ENCODE peak calls at places on chromosomes 12 and 14, in eight cellular contexts. J is Panc1, L is bronchial epithelial cell, Y is cardiac muscle cell, S is breast epithelium, I is aorta, B is mammary epithelial cell, D is GM23338. R is an unnamed sample. For H3K36me3, the result is how much of the 10 kb centered on the place peaks cover.

GRCh38 chr14:71148627-71149026 is 241.4 kb downstream of the PCNX1 start:
- DNase-seq in J (no peak), L (no peak), Y (no peak), S (no peak), I (no peak), B (no peak), D (no peak), R (no peak)

GRCh38 chr12:101925352-101925751 is 48.0 kb downstream of the DRAM1 start:
- DNase-seq in J (no peak), L (peak), Y (peak), S (no peak), I (peak), B (peak), D (no peak), R (peak)

GRCh38 chr12:24850486-24850885 is 98.4 kb downstream of the BCAT1 start:
- DNase-seq in J (no peak), L (no peak), Y (no peak), S (no peak), I (no peak), B (no peak), D (no peak), R (no peak)

GRCh38 chr12:31323466-31324115 is 2.4 kb downstream of the SINHCAF start:
- DNase-seq in J (no peak), L (no peak), Y (peak), S (peak), I (peak), B (peak), D (peak), R (peak)

GRCh38 chr12:86349196-86349595 is 93.0 kb upstream of the MGAT4C start:
- DNase-seq in J (no peak), L (no peak), Y (no peak), S (no peak), I (no peak), B (no peak), D (no peak), R (no peak)

GRCh38 chr14:87111741-87112140 is 881.2 kb downstream of the GALC start:
- DNase-seq in J (no peak), L (no peak), Y (no peak), S (no peak), I (no peak), B (no peak), D (no peak), R (no peak)

GRCh38 chr12:12722351-12723146 is 5.4 kb downstream of the CDKN1B start:
- DNase-seq in J (no peak), L (peak), Y (peak), S (no peak), I (no peak), B (peak), D (no peak), R (no peak)

GRCh38 chr12:55847033-55847432 is 4.3 kb upstream of the MMP19 start:
- DNase-seq in J (no peak), L (peak), Y (peak), S (no peak), I (peak), B (peak), D (no peak), R (peak)

GRCh38 chr14:42736408-42736807 is 1129.7 kb downstream of the LRFN5 start:
- DNase-seq in J (no peak), L (no peak), Y (no peak), S (no peak), I (no peak), B (no peak), D (no peak), R (no peak)

GRCh38 chr12:118164798-118165486 is 29.0 kb downstream of the PEBP1 start:
- DNase-seq in J (no peak), L (peak), Y (peak), S (no peak), I (no peak), B (no peak), D (peak), R (no peak)

GRCh38 chr14:96160030-96160912 is 44.4 kb upstream of the BDKRB2 start:
- DNase-seq in J (no peak), L (no peak), Y (no peak), S (no peak), I (no peak), B (no peak), D (no peak), R (no peak)

GRCh38 chr12:66196806-66197205 is 7.8 kb downstream of the IRAK3 start:
- DNase-seq in J (no peak), L (peak), Y (peak), S (no peak), I (no peak), B (no peak), D (no peak), R (no peak)

GRCh38 chr14:96748371-96748770 is 48.8 kb upstream of the VRK1 start:
- DNase-seq in J (no peak), L (peak), Y (no peak), S (peak), I (no peak), B (no peak), D (no peak), R (no peak)

GRCh38 chr12:108561852-108562347 is 496 bp upstream of the ISCU start:
- DNase-seq in J (no peak), L (no peak), Y (no peak), S (no peak), I (no peak), B (no peak), D (no peak), R (no peak)

GRCh38 chr12:76790564-76791552 is 26.9 kb downstream of the ZDHHC17 start:
- DNase-seq in J (no peak), L (peak), Y (peak), S (no peak), I (no peak), B (no peak), D (peak), R (no peak)

GRCh38 chr12:56836800-56837663 is 73.9 kb downstream of the HSD17B6 start:
- DNase-seq in J (no peak), L (peak), Y (peak), S (no peak), I (no peak), B (peak), D (no peak), R (no peak)

GRCh38 chr12:68367903-68368302 is 35.7 kb upstream of the MDM1 start:
- DNase-seq in J (no peak), L (no peak), Y (peak), S (no peak), I (no peak), B (peak), D (peak), R (no peak)

GRCh38 chr14:99174920-99175319 is 97.1 kb downstream of the BCL11B start:
- DNase-seq in J (no peak), L (no peak), Y (no peak), S (no peak), I (no peak), B (no peak), D (peak), R (no peak)
- H3K36me3 ChIP-seq in J (under half), L (under half), Y (under half), S (under half), I (under half), B (under half), D (under half), R (under half)

GRCh38 chr12:121576851-121577391 is 3.9 kb downstream of the KDM2B start:
- DNase-seq in J (no peak), L (peak), Y (peak), S (no peak), I (peak), B (peak), D (peak), R (no peak)
- H3K4me3 ChIP-seq in J (no peak), L (no peak), Y (no peak), S (no peak), I (no peak), B (no peak), D (peak), R (no peak)

GRCh38 chr14:30440986-30441385 is 118.0 kb upstream of the G2E3 start:
- DNase-seq in J (no peak), L (no peak), Y (no peak), S (no peak), I (no peak), B (no peak), D (no peak), R (no peak)
- H3K36me3 ChIP-seq in J (under half), L (under half), Y (under half), S (under half), I (under half), B (under half), D (under half), R (under half)

GRCh38 chr12:45235087-45236025 is 19.5 kb downstream of the ANO6 start:
- DNase-seq in J (no peak), L (peak), Y (peak), S (peak), I (no peak), B (peak), D (peak), R (peak)

GRCh38 chr12:45234134-45234865 is 18.4 kb downstream of the ANO6 start:
- DNase-seq in J (peak), L (peak), Y (peak), S (no peak), I (no peak), B (peak), D (peak), R (no peak)

GRCh38 chr12:45232771-45233372 is 17.0 kb downstream of the ANO6 start:
- DNase-seq in J (peak), L (peak), Y (peak), S (no peak), I (peak), B (peak), D (peak), R (no peak)

GRCh38 chr12:45231515-45232145 is 15.7 kb downstream of the ANO6 start:
- DNase-seq in J (no peak), L (peak), Y (peak), S (no peak), I (no peak), B (peak), D (no peak), R (no peak)

DNA sequence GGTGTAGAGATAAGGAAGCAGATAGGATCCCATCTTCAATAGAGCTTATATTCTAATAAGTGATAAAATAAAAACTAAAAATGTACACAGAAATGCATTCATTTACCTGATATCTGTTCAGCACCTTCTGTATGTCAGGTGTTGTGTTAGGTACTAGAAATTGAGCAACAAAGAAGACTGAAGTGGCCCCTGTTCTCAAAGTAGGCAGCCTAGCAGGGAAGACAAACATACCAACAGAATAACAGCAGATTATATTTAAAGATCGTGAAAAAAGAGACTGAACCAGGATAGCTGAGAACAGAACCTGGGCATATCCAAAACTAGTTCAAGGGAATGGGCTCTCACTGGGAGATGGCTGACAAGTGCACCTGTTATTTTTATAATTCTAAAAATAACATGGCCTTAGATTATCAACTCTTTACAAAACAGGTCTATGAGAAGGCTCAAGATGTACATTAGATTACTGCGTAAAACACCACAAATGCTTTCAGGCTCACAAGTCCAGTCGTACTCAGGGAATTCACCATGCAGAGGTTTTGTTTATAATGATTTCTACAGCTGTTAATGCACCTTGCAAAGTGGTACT is 16.3 kb downstream of the ANO6 start:
- DNase-seq in J (no peak), L (no peak), Y (no peak), S (no peak), I (no peak), B (no peak), D (no peak), R (no peak)
- H3K4me3 ChIP-seq in J (peak), L (no peak), Y (no peak), S (no peak), I (no peak), B (no peak), D (no peak), R (no peak)

GRCh38 chr14:102049258-102050025 is 37.4 kb downstream of the HSP90AA1 start:
- DNase-seq in J (no peak), L (no peak), Y (no peak), S (no peak), I (no peak), B (no peak), D (no peak), R (no peak)

GRCh38 chr14:102043251-102044025 is 43.4 kb downstream of the HSP90AA1 start:
- DNase-seq in J (no peak), L (no peak), Y (no peak), S (no peak), I (no peak), B (no peak), D (no peak), R (no peak)

GRCh38 chr14:102047808-102048540 is 38.9 kb downstream of the HSP90AA1 start:
- DNase-seq in J (no peak), L (no peak), Y (no peak), S (no peak), I (no peak), B (no peak), D (no peak), R (no peak)

GRCh38 chr14:102044566-102044965 is 42.3 kb downstream of the HSP90AA1 start:
- DNase-seq in J (no peak), L (no peak), Y (no peak), S (no peak), I (no peak), B (no peak), D (no peak), R (no peak)

GRCh38 chr14:102046337-102047278 is 40.2 kb downstream of the HSP90AA1 start:
- DNase-seq in J (no peak), L (peak), Y (peak), S (peak), I (peak), B (peak), D (peak), R (peak)
- H3K36me3 ChIP-seq in J (under half), L (half or more), Y (half or more), S (under half), I (under half), B (half or more), D (under half), R (half or more)

GRCh38 chr14:80942158-80942738 is 710 bp upstream of the CEP128 start:
- DNase-seq in J (no peak), L (peak), Y (peak), S (no peak), I (no peak), B (peak), D (no peak), R (no peak)
- H3K4me3 ChIP-seq in J (peak), L (peak), Y (peak), S (peak), I (no peak), B (peak), D (peak), R (peak)